ENCODE peak calls at places on chromosome 19, in five cellular contexts. M is GM12878, Y is K562, C is H1, S is HepG2. X is an unnamed sample.

GRCh38 chr19:18049390-18049789 is 37.3 kb downstream of the IL12RB1 start:
- DNase-seq in M (no peak), Y (no peak), C (no peak), S (no peak), X (no peak)

GRCh38 chr19:30783936-30784335 is 411.8 kb downstream of the ZNF536 start:
- DNase-seq in M (no peak), Y (no peak), C (no peak), S (no peak), X (no peak)

GRCh38 chr19:6044056-6044805 is 66.1 kb downstream of the RFX2 start:
- DNase-seq in M (no peak), Y (no peak), C (peak), S (no peak), X (no peak)

GRCh38 chr19:11639602-11640471 is 42.6 kb downstream of the ZNF627 start:
- DNase-seq in M (peak), Y (peak), C (peak), S (peak), X (peak)

GRCh38 chr19:18225702-18226468 is at the start of gene PDE4C:
- DNase-seq in M (no peak), Y (no peak), C (peak), S (no peak), X (no peak)

GRCh38 chr19:44741841-44742352 is 6.6 kb upstream of the BCL3 start:
- DNase-seq in M (no peak), Y (peak), C (no peak), S (peak), X (peak)

GRCh38 chr19:28010656-28011055 is 1202.3 kb downstream of the UQCRFS1 start:
- DNase-seq in M (no peak), Y (no peak), C (no peak), S (no peak), X (no peak)

GRCh38 chr19:10105241-10106099 is 692 bp upstream of the PPAN start:
- DNase-seq in M (peak), Y (peak), C (no peak), S (no peak), X (no peak)

GRCh38 chr19:35247526-35248309 is 1.1 kb upstream of the LSR start:
- DNase-seq in M (peak), Y (peak), C (peak), S (peak), X (peak)

GRCh38 chr19:12834418-12834943 is at the start of gene RTBDN:
- DNase-seq in M (no peak), Y (peak), C (no peak), S (no peak), X (no peak)

GRCh38 chr19:44723299-44723951 is 24.5 kb downstream of the CEACAM16 start:
- DNase-seq in M (no peak), Y (no peak), C (no peak), S (no peak), X (no peak)

GRCh38 chr19:23002690-23003422 is at the start of gene ZNF728:
- DNase-seq in M (no peak), Y (peak), C (no peak), S (no peak), X (no peak)

GRCh38 chr19:18007939-18008673 is at the start of gene ARRDC2:
- DNase-seq in M (no peak), Y (peak), C (peak), S (peak), X (no peak)

GRCh38 chr19:10936661-10937084 is 8.1 kb downstream of the TIMM29 start:
- DNase-seq in M (peak), Y (peak), C (no peak), S (peak), X (peak)

GRCh38 chr19:13031917-13032623 is 36.8 kb downstream of the NFIX start:
- DNase-seq in M (no peak), Y (no peak), C (no peak), S (peak), X (no peak)

GRCh38 chr19:11034449-11035213 is 54.6 kb upstream of the LDLR start:
- DNase-seq in M (no peak), Y (no peak), C (no peak), S (no peak), X (no peak)

GRCh38 chr19:50268501-50268900 is 60.7 kb downstream of the KCNC3 start:
- DNase-seq in M (no peak), Y (no peak), C (no peak), S (no peak), X (no peak)

DNA sequence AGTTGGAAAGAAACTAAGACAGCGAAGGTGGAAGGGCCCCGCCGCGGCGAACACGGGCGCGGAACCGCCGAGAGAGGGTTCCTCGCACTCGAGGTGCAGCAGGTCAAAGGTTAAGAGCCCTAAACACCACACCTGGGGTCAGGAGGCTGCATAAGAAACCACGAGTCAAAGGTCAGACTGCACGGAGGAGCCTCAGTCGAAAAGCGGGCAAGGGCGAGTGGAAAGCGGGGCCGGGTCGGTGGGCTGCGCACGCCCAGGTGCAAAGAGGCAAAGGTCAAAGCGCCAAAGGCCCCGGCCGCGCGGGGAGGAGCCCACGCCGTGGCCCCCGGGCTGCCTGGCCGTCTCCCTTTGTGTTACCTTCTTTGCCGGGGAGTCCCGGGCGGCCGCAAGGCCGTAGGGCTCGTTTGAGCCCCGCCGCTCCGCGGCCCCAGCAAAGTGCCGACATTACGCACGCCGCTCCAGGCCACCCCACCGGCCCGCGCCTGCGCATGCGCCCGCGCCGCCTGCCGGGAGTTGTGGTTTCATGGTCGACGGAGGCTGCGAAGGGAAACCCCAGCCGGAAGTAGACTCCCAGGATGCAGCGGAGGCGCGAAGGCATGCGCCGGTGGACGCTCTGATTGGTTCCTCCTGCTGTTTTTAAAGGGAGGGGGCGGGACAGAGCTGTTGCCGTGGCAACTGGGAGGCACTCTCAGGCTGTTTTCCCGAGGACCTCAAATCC is at the start of gene POLRMT:
- DNase-seq in M (peak), Y (peak), C (peak), S (peak), X (peak)
- TF ChIP-seq KDM1A in M (no peak), Y (no peak), C (no peak), S (no peak), X (no peak)

GRCh38 chr19:2477732-2478191 is 1.8 kb downstream of the GADD45B start:
- DNase-seq in M (no peak), Y (no peak), C (no peak), S (no peak), X (peak)

GRCh38 chr19:2475702-2476450 is at the start of gene GADD45B:
- DNase-seq in M (peak), Y (peak), C (peak), S (peak), X (peak)

GRCh38 chr19:2475018-2475701 is 767 bp upstream of the GADD45B start:
- DNase-seq in M (no peak), Y (peak), C (peak), S (no peak), X (no peak)

GRCh38 chr19:2477141-2477710 is 1.3 kb downstream of the GADD45B start:
- DNase-seq in M (no peak), Y (no peak), C (peak), S (no peak), X (no peak)

DNA sequence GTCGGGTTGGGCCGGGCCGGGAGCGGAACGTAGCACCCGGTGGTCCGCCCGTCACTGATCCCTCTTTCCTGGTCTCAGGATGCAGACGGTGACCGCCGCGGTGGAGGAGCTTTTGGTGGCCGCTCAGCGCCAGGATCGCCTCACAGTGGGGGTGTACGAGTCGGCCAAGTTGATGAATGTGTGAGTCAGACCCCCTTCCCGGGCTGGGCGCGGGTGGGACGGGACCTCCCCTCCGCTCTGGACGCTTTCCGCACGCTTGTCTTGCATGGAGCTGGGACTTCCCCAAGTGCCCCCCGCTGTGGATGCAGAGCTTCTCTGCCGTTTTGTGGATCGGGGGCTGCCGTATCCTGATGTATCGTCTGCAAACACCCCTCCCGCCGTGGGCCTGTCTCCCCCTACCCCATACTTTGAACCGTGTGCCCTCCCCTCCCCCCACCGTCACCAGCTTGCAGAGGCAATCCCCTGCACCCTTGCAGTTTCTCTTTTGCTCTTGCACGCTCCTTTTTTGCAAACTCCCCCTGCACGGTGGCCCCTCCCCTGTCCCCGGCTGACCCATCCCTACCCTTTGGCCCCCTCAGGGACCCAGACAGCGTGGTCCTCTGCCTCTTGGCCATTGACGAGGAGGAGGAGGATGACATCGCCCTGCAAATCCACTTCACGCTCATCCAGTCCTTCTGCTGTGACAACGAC is 669 bp downstream of the GADD45B start:
- DNase-seq in M (no peak), Y (peak), C (peak), S (no peak), X (no peak)
- TF ChIP-seq KDM1A in M (no peak), Y (no peak), C (no peak), S (no peak), X (no peak)

DNA sequence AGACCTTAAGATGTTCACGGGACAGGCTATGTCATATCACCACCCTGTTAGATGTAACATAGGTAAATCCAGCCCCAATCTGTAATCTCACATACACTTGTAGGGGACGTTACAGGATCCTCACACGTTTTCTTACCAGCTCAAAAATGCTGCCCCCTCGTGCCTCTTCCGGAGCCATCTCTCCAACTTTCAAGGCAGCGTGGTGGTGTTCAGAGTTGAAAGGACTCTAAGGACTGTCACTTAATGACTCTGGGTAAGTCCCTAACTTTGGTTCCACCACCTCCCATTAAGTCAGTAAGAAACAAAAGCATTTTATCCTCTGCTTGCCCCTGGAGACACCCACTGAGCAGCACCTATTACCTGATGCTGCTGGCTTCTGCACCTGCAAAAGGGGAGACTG is 4.4 kb downstream of the MED26 start:
- DNase-seq in M (peak), Y (no peak), C (no peak), S (no peak), X (no peak)
- TF ChIP-seq KDM1A in M (no peak), Y (no peak), C (no peak), S (no peak), X (no peak)

GRCh38 chr19:49126575-49126974 is 7.2 kb downstream of the PPFIA3 start:
- DNase-seq in M (no peak), Y (no peak), C (no peak), S (no peak), X (no peak)

GRCh38 chr19:49129238-49129583 is 9.9 kb downstream of the PPFIA3 start:
- DNase-seq in M (no peak), Y (peak), C (peak), S (no peak), X (no peak)

GRCh38 chr19:49128545-49129237 is 9.3 kb downstream of the PPFIA3 start:
- DNase-seq in M (no peak), Y (no peak), C (no peak), S (no peak), X (no peak)

GRCh38 chr19:49127674-49128544 is 8.6 kb downstream of the PPFIA3 start:
- DNase-seq in M (peak), Y (peak), C (peak), S (peak), X (peak)

GRCh38 chr19:49125025-49125731 is 5.8 kb downstream of the PPFIA3 start:
- DNase-seq in M (no peak), Y (no peak), C (peak), S (peak), X (no peak)
- TF ChIP-seq KDM1A in M (no peak), Y (no peak), C (no peak), S (no peak), X (no peak)

GRCh38 chr19:47711652-47712239 is 1.5 kb upstream of the EHD2 start:
- DNase-seq in M (no peak), Y (no peak), C (no peak), S (peak), X (no peak)

GRCh38 chr19:47703301-47703700 is 9.9 kb upstream of the EHD2 start:
- DNase-seq in M (no peak), Y (no peak), C (no peak), S (no peak), X (no peak)

GRCh38 chr19:47704656-47705055 is 8.6 kb upstream of the EHD2 start:
- DNase-seq in M (no peak), Y (no peak), C (no peak), S (no peak), X (no peak)

GRCh38 chr19:47704024-47704423 is 9.2 kb upstream of the EHD2 start:
- DNase-seq in M (no peak), Y (no peak), C (no peak), S (no peak), X (no peak)

GRCh38 chr19:47707135-47707925 is 5.9 kb upstream of the EHD2 start:
- DNase-seq in M (peak), Y (peak), C (peak), S (peak), X (peak)
- TF ChIP-seq KDM1A in M (no peak), Y (peak), C (peak), S (peak), X (peak)

DNA sequence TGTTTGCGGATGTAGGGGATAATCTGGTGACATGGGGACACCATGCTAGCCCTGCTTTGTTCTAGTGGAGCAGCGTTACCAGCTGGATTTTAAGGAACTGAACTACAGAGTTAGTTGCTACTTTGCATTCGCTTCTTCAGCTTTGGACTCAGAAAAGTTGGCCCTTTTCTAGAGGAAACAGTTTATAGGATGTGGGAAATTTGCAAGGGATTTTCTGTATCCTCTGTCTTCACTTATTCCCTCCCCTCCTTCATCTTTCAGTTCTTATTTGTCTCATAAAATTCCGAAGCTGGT is 2.1 kb downstream of the GATAD2A start:
- DNase-seq in M (no peak), Y (no peak), C (no peak), S (no peak), X (no peak)
- TF ChIP-seq KDM1A in M (no peak), Y (no peak), C (no peak), S (no peak), X (no peak)

GRCh38 chr19:42140125-42140754 is 8.0 kb upstream of the POU2F2 start:
- DNase-seq in M (no peak), Y (peak), C (peak), S (peak), X (peak)

GRCh38 chr19:42148270-42148669 is 16.0 kb upstream of the POU2F2 start:
- DNase-seq in M (no peak), Y (no peak), C (no peak), S (no peak), X (no peak)

DNA sequence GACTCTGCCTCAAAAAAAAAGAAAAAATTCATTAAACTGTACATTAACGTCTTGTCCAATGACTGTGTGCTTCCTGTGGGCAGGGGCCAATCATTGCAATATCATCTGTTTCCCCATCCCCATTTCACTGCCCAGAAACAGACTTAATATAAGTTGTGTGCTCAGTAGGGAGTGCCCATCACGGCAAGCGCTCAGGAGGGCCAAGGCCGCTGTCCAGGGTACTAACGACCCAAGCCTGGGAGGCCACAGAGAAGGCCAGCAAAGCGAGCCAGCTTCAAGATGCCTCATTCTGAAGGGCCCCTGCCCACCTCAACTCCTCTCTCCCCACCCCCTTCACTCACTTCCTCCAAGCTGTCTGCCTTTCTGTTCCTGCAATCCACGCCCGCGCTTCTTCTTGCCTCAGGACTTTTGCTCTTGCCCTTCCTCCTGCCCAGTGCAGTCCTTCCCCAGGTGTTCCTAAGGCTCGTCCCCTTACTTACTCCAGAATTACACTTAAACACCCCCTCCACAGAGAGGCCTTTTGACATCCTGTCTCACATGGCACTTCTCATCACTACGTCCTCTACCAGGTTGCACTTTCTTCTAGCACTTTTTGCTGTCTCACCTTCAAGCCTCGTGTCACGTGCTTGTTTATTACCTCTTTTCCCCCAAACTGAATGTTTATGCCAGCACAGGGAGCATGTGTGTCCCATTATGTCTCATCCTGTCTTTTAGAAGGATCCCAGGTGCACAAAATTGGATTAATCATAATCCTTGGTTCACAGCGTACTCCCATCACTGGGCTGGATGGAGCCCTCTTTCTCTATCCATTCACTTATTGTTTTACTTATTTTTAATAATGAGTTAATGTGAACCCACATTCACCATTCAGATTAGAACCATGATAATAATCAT is 11.3 kb upstream of the POU2F2 start:
- DNase-seq in M (no peak), Y (peak), C (peak), S (no peak), X (no peak)
- TF ChIP-seq KDM1A in M (no peak), Y (no peak), C (no peak), S (no peak), X (no peak)